ENCODE peak calls at places on chromosomes 4 and X, in six cellular contexts. One of them, this sample, is unnamed.

GRCh38 chr4:168666531-168666930 is 169.7 kb downstream of the PALLD start:
- DNase-seq in Panc1: no peak
- DNase-seq in gastrocnemius medialis: no peak
- DNase-seq in right lobe of liver: no peak
- DNase-seq in choroid plexus epithelial cell: peak
- DNase-seq in A673: peak
- DNase-seq in this sample: peak

GRCh38 chr4:113455081-113455480 is 306.5 kb downstream of the CAMK2D start:
- DNase-seq in Panc1: no peak
- DNase-seq in gastrocnemius medialis: no peak
- DNase-seq in right lobe of liver: no peak
- DNase-seq in choroid plexus epithelial cell: no peak
- DNase-seq in A673: no peak
- DNase-seq in this sample: no peak

GRCh38 chr4:87239821-87240220 is 19.4 kb upstream of the KLHL8 start:
- DNase-seq in Panc1: no peak
- DNase-seq in gastrocnemius medialis: no peak
- DNase-seq in right lobe of liver: no peak
- DNase-seq in choroid plexus epithelial cell: no peak
- DNase-seq in A673: no peak
- DNase-seq in this sample: no peak

GRCh38 chr4:153154010-153154975 is 50.0 kb upstream of the TRIM2 start:
- DNase-seq in Panc1: no peak
- DNase-seq in gastrocnemius medialis: no peak
- DNase-seq in right lobe of liver: no peak
- DNase-seq in choroid plexus epithelial cell: peak
- DNase-seq in A673: peak
- DNase-seq in this sample: peak

GRCh38 chr4:7347981-7348380 is 86.7 kb downstream of the PSAPL1 start:
- DNase-seq in Panc1: no peak
- DNase-seq in gastrocnemius medialis: no peak
- DNase-seq in right lobe of liver: no peak
- DNase-seq in choroid plexus epithelial cell: peak
- DNase-seq in A673: no peak
- DNase-seq in this sample: no peak

GRCh38 chrX:136487647-136488046 is at the start of gene BRS3:
- DNase-seq in Panc1: no peak
- DNase-seq in gastrocnemius medialis: no peak
- DNase-seq in right lobe of liver: no peak
- DNase-seq in choroid plexus epithelial cell: no peak
- DNase-seq in A673: no peak
- DNase-seq in this sample: no peak

GRCh38 chrX:100850317-100850716 is 23.8 kb downstream of the NOX1 start:
- DNase-seq in Panc1: no peak
- DNase-seq in gastrocnemius medialis: no peak
- DNase-seq in right lobe of liver: no peak
- DNase-seq in choroid plexus epithelial cell: no peak
- DNase-seq in A673: no peak
- DNase-seq in this sample: no peak

GRCh38 chr4:8150152-8151090 is 8.2 kb downstream of the ABLIM2 start:
- DNase-seq in Panc1: no peak
- DNase-seq in gastrocnemius medialis: no peak
- DNase-seq in right lobe of liver: no peak
- DNase-seq in choroid plexus epithelial cell: no peak
- DNase-seq in A673: no peak
- DNase-seq in this sample: no peak

GRCh38 chr4:153212755-153213154 is 8.5 kb downstream of the TRIM2 start:
- DNase-seq in Panc1: no peak
- DNase-seq in gastrocnemius medialis: no peak
- DNase-seq in right lobe of liver: no peak
- DNase-seq in choroid plexus epithelial cell: no peak
- DNase-seq in A673: no peak
- DNase-seq in this sample: no peak

GRCh38 chr4:23888421-23889319 is 1.2 kb downstream of the PPARGC1A start:
- DNase-seq in Panc1: no peak
- DNase-seq in gastrocnemius medialis: peak
- DNase-seq in right lobe of liver: peak
- DNase-seq in choroid plexus epithelial cell: peak
- DNase-seq in A673: no peak
- DNase-seq in this sample: peak

GRCh38 chrX:63128509-63128908 is 222.6 kb downstream of the SPIN4 start:
- DNase-seq in Panc1: peak
- DNase-seq in gastrocnemius medialis: no peak
- DNase-seq in right lobe of liver: peak
- DNase-seq in choroid plexus epithelial cell: peak
- DNase-seq in A673: peak
- DNase-seq in this sample: no peak

GRCh38 chr4:141609243-141609642 is 27.1 kb upstream of the IL15 start:
- DNase-seq in Panc1: no peak
- DNase-seq in gastrocnemius medialis: no peak
- DNase-seq in right lobe of liver: peak
- DNase-seq in choroid plexus epithelial cell: no peak
- DNase-seq in A673: no peak
- DNase-seq in this sample: no peak
- TF ChIP-seq CTCF in Panc1: no peak
- TF ChIP-seq CTCF in gastrocnemius medialis: no peak
- TF ChIP-seq CTCF in right lobe of liver: no peak
- TF ChIP-seq CTCF in choroid plexus epithelial cell: no peak
- TF ChIP-seq CTCF in A673: no peak
- TF ChIP-seq CTCF in this sample: no peak

GRCh38 chrX:40172169-40172979 is 74.6 kb upstream of the BCOR start:
- DNase-seq in Panc1: no peak
- DNase-seq in gastrocnemius medialis: no peak
- DNase-seq in right lobe of liver: peak
- DNase-seq in choroid plexus epithelial cell: peak
- DNase-seq in A673: peak
- DNase-seq in this sample: peak

GRCh38 chrX:40174594-40175415 is 77.0 kb upstream of the BCOR start:
- DNase-seq in Panc1: no peak
- DNase-seq in gastrocnemius medialis: no peak
- DNase-seq in right lobe of liver: peak
- DNase-seq in choroid plexus epithelial cell: peak
- DNase-seq in A673: peak
- DNase-seq in this sample: peak

GRCh38 chrX:40175416-40176255 is 77.9 kb upstream of the BCOR start:
- DNase-seq in Panc1: no peak
- DNase-seq in gastrocnemius medialis: no peak
- DNase-seq in right lobe of liver: peak
- DNase-seq in choroid plexus epithelial cell: peak
- DNase-seq in A673: peak
- DNase-seq in this sample: peak

GRCh38 chrX:40172980-40173661 is 75.4 kb upstream of the BCOR start:
- DNase-seq in Panc1: no peak
- DNase-seq in gastrocnemius medialis: no peak
- DNase-seq in right lobe of liver: no peak
- DNase-seq in choroid plexus epithelial cell: no peak
- DNase-seq in A673: no peak
- DNase-seq in this sample: no peak

DNA sequence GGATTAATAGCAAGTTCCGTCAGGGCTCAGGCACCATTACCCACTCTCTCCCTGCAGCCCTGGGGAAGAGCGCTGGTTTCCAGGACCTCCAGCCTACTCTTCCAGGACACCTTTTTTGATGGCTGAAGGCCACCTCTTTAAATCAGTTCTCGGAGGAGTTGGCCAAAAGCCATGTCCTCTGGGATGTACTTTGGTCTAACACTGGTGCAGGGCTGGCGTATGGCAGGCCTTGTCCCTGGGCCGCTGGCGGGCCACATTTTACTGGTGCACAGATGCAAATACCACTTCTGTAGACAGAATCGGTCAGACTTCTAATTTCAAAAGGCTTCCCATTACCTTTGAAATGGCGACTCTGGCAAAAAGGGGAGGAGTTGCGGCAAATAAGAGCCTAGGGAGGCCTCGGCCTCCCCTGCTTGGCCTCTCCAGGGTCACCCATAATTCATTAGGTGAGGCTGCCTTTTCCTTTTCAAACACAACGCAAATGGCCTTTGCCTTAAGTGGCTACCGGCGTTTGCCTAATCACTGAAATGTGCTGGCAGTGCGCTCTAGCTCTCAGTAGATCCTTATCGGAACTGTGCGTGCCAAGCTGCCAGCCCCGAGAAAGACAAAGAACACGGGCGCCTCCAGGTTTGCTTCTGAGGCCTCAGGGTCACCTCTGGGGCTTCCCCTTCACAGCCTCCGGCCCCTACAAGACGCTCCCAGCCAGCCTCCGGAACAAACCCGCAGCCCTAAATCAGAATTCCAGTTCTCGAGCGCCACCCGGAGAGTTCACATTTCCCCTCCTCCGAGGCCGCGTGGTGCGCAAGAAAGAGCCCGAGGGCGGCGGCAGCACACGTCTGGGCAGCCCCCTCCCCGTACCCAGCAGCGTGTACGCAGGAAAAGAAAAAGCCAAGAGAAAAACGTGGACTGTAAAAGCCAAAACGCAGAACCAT is 76.2 kb upstream of the BCOR start:
- DNase-seq in Panc1: no peak
- DNase-seq in gastrocnemius medialis: no peak
- DNase-seq in right lobe of liver: peak
- DNase-seq in choroid plexus epithelial cell: peak
- DNase-seq in A673: peak
- DNase-seq in this sample: no peak
- H3K4me3 ChIP-seq in Panc1: peak
- H3K4me3 ChIP-seq in gastrocnemius medialis: peak
- H3K4me3 ChIP-seq in right lobe of liver: peak
- H3K4me3 ChIP-seq in choroid plexus epithelial cell: peak
- H3K4me3 ChIP-seq in A673: peak
- H3K4me3 ChIP-seq in this sample: no peak

DNA sequence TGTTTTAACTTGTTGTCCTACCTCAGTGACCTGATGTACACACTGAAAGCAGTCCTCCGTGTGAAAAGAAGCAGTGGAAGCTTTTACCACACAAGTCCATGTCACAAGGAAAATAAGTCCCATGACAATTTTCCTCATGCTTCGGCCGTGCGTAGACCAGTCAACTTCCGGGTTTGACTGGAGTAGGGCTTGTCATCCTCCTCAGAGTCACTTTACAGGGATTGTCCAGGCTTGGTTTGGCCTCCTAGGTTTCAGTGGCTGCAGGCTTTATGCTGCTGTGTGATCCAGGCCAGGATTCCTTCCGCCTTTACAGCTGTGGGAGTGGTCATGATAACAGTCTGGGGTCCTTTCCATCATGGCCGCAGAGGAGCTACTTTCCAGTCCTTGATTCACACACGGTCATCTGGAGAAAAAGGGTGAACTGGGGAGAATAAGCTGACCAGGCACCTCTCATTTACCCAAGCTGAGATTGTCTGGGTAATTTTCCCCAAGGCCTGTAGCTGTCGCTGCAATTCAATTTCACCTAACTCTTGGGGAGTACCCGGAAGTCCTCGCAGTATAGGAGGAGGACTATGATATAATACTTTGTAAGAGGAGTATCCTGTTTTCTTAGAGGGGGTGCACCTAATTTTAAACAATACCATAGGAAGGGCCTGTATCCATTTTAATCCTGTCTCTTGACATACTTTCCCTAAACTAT is 206.1 kb upstream of the KLF8 start:
- DNase-seq in Panc1: no peak
- DNase-seq in gastrocnemius medialis: no peak
- DNase-seq in right lobe of liver: no peak
- DNase-seq in choroid plexus epithelial cell: no peak
- DNase-seq in A673: no peak
- DNase-seq in this sample: no peak
- TF ChIP-seq CTCF in Panc1: no peak
- TF ChIP-seq CTCF in gastrocnemius medialis: no peak
- TF ChIP-seq CTCF in right lobe of liver: no peak
- TF ChIP-seq CTCF in choroid plexus epithelial cell: no peak
- TF ChIP-seq CTCF in A673: no peak
- TF ChIP-seq CTCF in this sample: no peak

GRCh38 chrX:24877854-24878650 is 137.7 kb downstream of the ARX start:
- DNase-seq in Panc1: no peak
- DNase-seq in gastrocnemius medialis: no peak
- DNase-seq in right lobe of liver: no peak
- DNase-seq in choroid plexus epithelial cell: peak
- DNase-seq in A673: no peak
- DNase-seq in this sample: peak
- H3K4me3 ChIP-seq in Panc1: no peak
- H3K4me3 ChIP-seq in gastrocnemius medialis: no peak
- H3K4me3 ChIP-seq in right lobe of liver: no peak
- H3K4me3 ChIP-seq in choroid plexus epithelial cell: no peak
- H3K4me3 ChIP-seq in A673: no peak
- H3K4me3 ChIP-seq in this sample: no peak

GRCh38 chrX:94576367-94577004 is 902.5 kb downstream of the FAM133A start:
- DNase-seq in Panc1: no peak
- DNase-seq in gastrocnemius medialis: no peak
- DNase-seq in right lobe of liver: no peak
- DNase-seq in choroid plexus epithelial cell: no peak
- DNase-seq in A673: no peak
- DNase-seq in this sample: no peak
- TF ChIP-seq CTCF in Panc1: no peak
- TF ChIP-seq CTCF in gastrocnemius medialis: no peak
- TF ChIP-seq CTCF in right lobe of liver: peak
- TF ChIP-seq CTCF in choroid plexus epithelial cell: no peak
- TF ChIP-seq CTCF in A673: peak
- TF ChIP-seq CTCF in this sample: no peak

GRCh38 chrX:105820247-105820646 is 2.1 kb upstream of the NRK start:
- DNase-seq in Panc1: no peak
- DNase-seq in gastrocnemius medialis: no peak
- DNase-seq in right lobe of liver: no peak
- DNase-seq in choroid plexus epithelial cell: no peak
- DNase-seq in A673: no peak
- DNase-seq in this sample: no peak
- H3K4me3 ChIP-seq in Panc1: no peak
- H3K4me3 ChIP-seq in gastrocnemius medialis: no peak
- H3K4me3 ChIP-seq in right lobe of liver: no peak
- H3K4me3 ChIP-seq in choroid plexus epithelial cell: no peak
- H3K4me3 ChIP-seq in A673: no peak
- H3K4me3 ChIP-seq in this sample: no peak